ENCODE peak calls at places on chromosome 22, in six cellular contexts. X is A673, J is adrenal gland, B is heart left ventricle, F is uterus, S is AG04450. Q is an unnamed sample.

GRCh38 chr22:30224161-30224857 is 22.2 kb downstream of the LIF start:
- DNase-seq in F (no peak), X (no peak), J (no peak), S (no peak), B (no peak), Q (no peak)

GRCh38 chr22:33658775-33659174 is 261.5 kb downstream of the LARGE1 start:
- DNase-seq in X (no peak), S (no peak), J (peak; percentile 55), B (peak; percentile 75), F (peak; percentile 44), Q (no peak)

GRCh38 chr22:21564411-21564810 is 3.1 kb upstream of the UBE2L3 start:
- DNase-seq in X (no peak), S (no peak), J (no peak), F (no peak), B (no peak), Q (no peak)

GRCh38 chr22:24525416-24526037 is 29.4 kb downstream of the GUCD1 start:
- DNase-seq in S (no peak), X (peak; percentile 69), F (peak; percentile 69), B (peak; percentile 66), J (peak; percentile 84), Q (peak; percentile 72)

GRCh38 chr22:23128269-23129108 is 13.3 kb downstream of the RSPH14 start:
- DNase-seq in X (peak; percentile 82), S (peak; percentile 66), B (peak; percentile 70), F (peak; percentile 64), J (peak; percentile 85), Q (peak; percentile 80)

GRCh38 chr22:22685586-22685985 is 41.2 kb downstream of the GGTLC2 start:
- DNase-seq in F (no peak), J (no peak), S (no peak), X (no peak), B (no peak), Q (no peak)

GRCh38 chr22:29312218-29313125 is 3.0 kb downstream of the RASL10A start:
- DNase-seq in J (peak; percentile 26), X (no peak), F (no peak), S (no peak), B (no peak), Q (no peak)

GRCh38 chr22:39454385-39454871 is 2.4 kb upstream of the MGAT3 start:
- DNase-seq in B (no peak), X (no peak), S (no peak), F (no peak), J (no peak), Q (no peak)

GRCh38 chr22:45064313-45065268 is 54.8 kb upstream of the PHF21B start:
- DNase-seq in J (peak; percentile 22), F (no peak), S (peak; percentile 26), B (no peak), X (no peak), Q (no peak)

GRCh38 chr22:27397036-27397947 is 404.3 kb downstream of the MN1 start:
- DNase-seq in J (no peak), F (no peak), B (no peak), X (no peak), S (no peak), Q (no peak)

GRCh38 chr22:25111579-25112517 is 87.8 kb upstream of the CRYBB3 start:
- DNase-seq in B (no peak), F (no peak), J (peak; percentile 69), S (no peak), X (no peak), Q (peak; percentile 97)

GRCh38 chr22:32904044-32904443 is 102.5 kb downstream of the TIMP3 start:
- DNase-seq in S (no peak), J (no peak), F (peak; percentile 69), X (peak; percentile 41), B (peak; percentile 52), Q (peak; percentile 52)

GRCh38 chr22:23574371-23574811 is 5.7 kb downstream of the IGLL1 start:
- DNase-seq in S (no peak), X (no peak), J (no peak), F (no peak), B (no peak), Q (no peak)

GRCh38 chr22:38087855-38088254 is 3.9 kb upstream of the SLC16A8 start:
- DNase-seq in F (no peak), J (no peak), B (no peak), S (no peak), X (no peak), Q (no peak)

GRCh38 chr22:20312396-20313191 is 7.3 kb downstream of the DGCR6L start:
- DNase-seq in F (no peak), X (no peak), J (peak; percentile 11), S (no peak), B (no peak), Q (no peak)

GRCh38 chr22:50702821-50703725 is 30.4 kb downstream of the SHANK3 start:
- DNase-seq in S (no peak), F (no peak), J (no peak), X (no peak), B (no peak), Q (no peak)

GRCh38 chr22:38531251-38531956 is 25.3 kb upstream of the DDX17 start:
- DNase-seq in S (no peak), B (no peak), J (no peak), F (no peak), X (peak; percentile 58), Q (no peak)

GRCh38 chr22:21931056-21931455 is 21.6 kb downstream of the PPM1F start:
- DNase-seq in X (no peak), J (no peak), B (no peak), S (no peak), F (no peak), Q (no peak)

GRCh38 chr22:38827510-38827909 is 16.3 kb downstream of the NPTXR start:
- DNase-seq in J (no peak), S (no peak), B (no peak), X (no peak), F (no peak), Q (no peak)

GRCh38 chr22:24433868-24434471 is 6.6 kb downstream of the ADORA2A start:
- DNase-seq in F (no peak), S (no peak), B (no peak), X (peak; percentile 62), J (no peak), Q (no peak)

GRCh38 chr22:48646216-48646925 is 1181.3 kb downstream of the BRD1 start:
- DNase-seq in X (no peak), S (no peak), J (no peak), F (no peak), B (no peak), Q (no peak)

GRCh38 chr22:45445031-45445710 is 31.7 kb downstream of the RIBC2 start:
- DNase-seq in F (no peak), B (no peak), J (no peak), X (no peak), S (no peak), Q (no peak)

GRCh38 chr22:39287076-39287743 is 32.2 kb downstream of the RPL3 start:
- DNase-seq in F (no peak), B (no peak), J (no peak), X (no peak), S (no peak), Q (no peak)

GRCh38 chr22:22952531-22953295 is 65.1 kb downstream of the IGLL5 start:
- DNase-seq in X (no peak), F (no peak), B (no peak), S (no peak), J (no peak), Q (no peak)

GRCh38 chr22:38540731-38541130 is 29.3 kb downstream of the DMC1 start:
- DNase-seq in F (no peak), X (no peak), J (no peak), S (no peak), B (no peak), Q (no peak)

DNA sequence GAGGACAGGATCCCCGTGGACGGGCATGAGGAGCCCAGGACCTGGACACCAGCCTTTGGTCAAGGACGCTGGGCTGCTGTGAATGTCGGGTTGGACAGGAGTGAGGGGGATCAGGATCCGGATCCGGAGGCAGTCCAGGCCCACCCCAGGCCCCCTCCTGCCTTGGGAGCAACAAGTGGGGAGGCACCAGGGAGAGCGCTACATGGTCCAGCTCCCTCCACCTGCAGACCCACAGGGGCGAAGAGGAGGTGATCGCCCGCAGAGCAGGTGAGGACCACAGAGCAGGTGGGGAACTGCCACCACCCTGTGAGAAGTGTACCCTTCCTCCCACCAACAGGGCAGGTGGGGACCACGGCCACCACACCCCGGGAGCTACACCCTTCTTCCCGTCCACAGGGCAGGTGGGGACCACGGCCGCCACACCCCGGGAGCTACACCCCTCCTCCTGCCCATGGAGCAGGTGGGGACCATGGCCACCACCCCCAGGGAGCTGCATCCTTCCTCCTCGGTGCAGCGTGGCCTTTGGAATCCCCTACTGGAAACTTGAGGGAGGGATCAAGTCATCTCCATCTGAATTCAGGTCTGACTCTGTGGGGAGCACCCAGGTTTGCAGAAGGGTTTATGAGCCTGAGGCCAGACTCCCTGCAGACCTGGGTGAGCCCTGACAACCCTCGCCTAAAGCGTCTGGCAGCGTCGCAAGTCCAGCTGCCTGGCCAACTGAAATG is 141.0 kb downstream of the BRD1 start:
- DNase-seq in S (no peak), F (no peak), X (no peak), J (no peak), B (no peak), Q (no peak)
- H3K9me3 ChIP-seq in S (peaks cover 51% of the 10 kb centered on the region), F (no peaks in the 10 kb centered on the region), X (no peaks in the 10 kb centered on the region), J (no peaks in the 10 kb centered on the region), B (no peaks in the 10 kb centered on the region), Q (no peaks in the 10 kb centered on the region)

GRCh38 chr22:46843691-46844297 is 81.3 kb downstream of the TBC1D22A start:
- DNase-seq in X (no peak), B (no peak), J (no peak), S (no peak), F (no peak), Q (no peak)

GRCh38 chr22:46844606-46845210 is 82.3 kb downstream of the TBC1D22A start:
- DNase-seq in J (no peak), B (no peak), F (no peak), S (no peak), X (no peak), Q (no peak)

GRCh38 chr22:46846832-46847355 is 84.4 kb downstream of the TBC1D22A start:
- DNase-seq in S (no peak), J (no peak), X (no peak), B (no peak), F (no peak), Q (no peak)

GRCh38 chr22:46846154-46846831 is 83.8 kb downstream of the TBC1D22A start:
- DNase-seq in S (no peak), B (no peak), X (no peak), F (no peak), J (no peak), Q (no peak)

GRCh38 chr22:46845281-46846153 is 83.1 kb downstream of the TBC1D22A start:
- DNase-seq in X (peak; percentile 25), F (no peak), S (no peak), B (no peak), J (no peak), Q (no peak)
- TF ChIP-seq CTCF in X (peak; percentile 57), F (peak; percentile 54), S (peak; percentile 66), B (peak; percentile 48), J (peak; percentile 48), Q (no peak)

GRCh38 chr22:10727393-10727792 is 4800.6 kb upstream of the OR11H1 start:
- DNase-seq in S (no peak), X (no peak), B (no peak), J (no peak), F (no peak), Q (no peak)
- H3K9me3 ChIP-seq in S (peaks cover 75% of the 10 kb centered on the region), X (peaks cover 66% of the 10 kb centered on the region), B (peaks cover 2% of the 10 kb centered on the region), J (no peaks in the 10 kb centered on the region), F (no peaks in the 10 kb centered on the region), Q (no peaks in the 10 kb centered on the region)

DNA sequence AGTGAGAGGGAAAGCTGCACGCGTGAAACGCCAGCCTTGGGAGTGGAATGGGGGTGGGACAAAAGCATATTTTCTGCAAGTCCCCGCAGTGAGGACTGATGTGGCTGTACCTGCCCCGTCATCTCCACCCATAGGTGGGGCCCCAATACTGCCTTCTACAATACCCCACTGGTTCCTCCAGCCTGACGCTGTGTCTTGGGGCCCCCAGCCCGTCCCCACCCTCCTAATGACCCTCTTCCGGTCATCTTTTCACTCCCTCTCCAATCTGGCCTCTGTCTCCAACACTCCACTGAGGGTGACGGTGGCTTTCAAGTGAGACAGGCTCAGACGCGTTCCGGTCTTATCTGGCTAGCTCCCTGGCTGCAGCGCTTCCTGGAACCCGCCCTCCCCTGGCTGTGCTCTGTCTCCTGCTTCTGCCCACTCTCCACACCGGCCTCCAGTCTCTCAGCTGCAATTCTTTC is 104.2 kb downstream of the MICAL3 start:
- DNase-seq in B (peak; percentile 84), X (no peak), S (no peak), F (peak; percentile 34), J (peak; percentile 93), Q (peak; percentile 86)
- TF ChIP-seq CTCF in B (no peak), X (no peak), S (no peak), F (no peak), J (no peak), Q (no peak)

Q was measured in thyroid gland.